ENCODE peak calls at places on chromosomes 3 and 15, in six cellular contexts. S is stomach, M is Panc1, E is AG04450, R is PC-9, D is hepatocyte. C is an unnamed sample.

GRCh38 chr15:71110800-71111565 is 4.3 kb upstream of the THSD4 start:
- DNase-seq in M (no peak), E (no peak), D (no peak), S (no peak), R (no peak), C (no peak)

GRCh38 chr3:116020495-116020894 is 397.2 kb downstream of the GAP43 start:
- DNase-seq in D (no peak), R (no peak), E (no peak), S (no peak), M (no peak), C (no peak)

GRCh38 chr3:133895208-133896001 is at the start of gene RAB6B:
- DNase-seq in S (no peak), E (no peak), D (peak; percentile 85), M (no peak), R (no peak), C (no peak)

GRCh38 chr3:137992592-137992991 is 17.4 kb upstream of the CLDN18 start:
- DNase-seq in D (no peak), E (no peak), M (no peak), S (no peak), R (no peak), C (no peak)

GRCh38 chr15:56243774-56244236 is at the start of gene RFX7:
- DNase-seq in S (peak; percentile 83), E (peak; percentile 26), M (no peak), D (peak; percentile 95), R (peak; percentile 79), C (peak; percentile 75)

GRCh38 chr15:35560895-35561294 is 14.9 kb upstream of the DPH6 start:
- DNase-seq in E (no peak), M (no peak), R (no peak), S (no peak), D (no peak), C (no peak)

GRCh38 chr3:100682056-100682853 is 27.0 kb upstream of the TFG start:
- DNase-seq in E (no peak), R (no peak), S (no peak), D (no peak), M (no peak), C (no peak)

GRCh38 chr15:37777006-37777405 is 157.4 kb upstream of the TMCO5A start:
- DNase-seq in E (no peak), D (no peak), R (no peak), M (no peak), S (no peak), C (no peak)

GRCh38 chr15:65038838-65039237 is 6.3 kb upstream of the SLC51B start:
- DNase-seq in D (no peak), R (no peak), S (no peak), M (no peak), E (no peak), C (no peak)

GRCh38 chr3:41131224-41131623 is 68.1 kb upstream of the CTNNB1 start:
- DNase-seq in R (peak; percentile 75), S (no peak), M (no peak), E (no peak), D (no peak), C (no peak)

GRCh38 chr3:16239776-16240175 is 25.0 kb downstream of the DPH3 start:
- DNase-seq in D (no peak), E (no peak), R (no peak), M (no peak), S (no peak), C (no peak)

GRCh38 chr3:128497305-128498126 is 4.5 kb upstream of the GATA2 start:
- DNase-seq in S (peak; percentile 75), D (peak; percentile 81), R (peak; percentile 59), M (no peak), E (no peak), C (peak; percentile 47)

GRCh38 chr15:57256941-57257340 is 119.4 kb upstream of the CGNL1 start:
- DNase-seq in D (no peak), R (no peak), S (no peak), E (no peak), M (no peak), C (no peak)

GRCh38 chr15:55587321-55588069 is 650 bp downstream of the PYGO1 start:
- DNase-seq in S (no peak), R (peak; percentile 30), E (no peak), D (peak; percentile 63), M (no peak), C (no peak)

GRCh38 chr3:119352863-119353527 is 58.8 kb downstream of the ARHGAP31 start:
- DNase-seq in S (no peak), R (no peak), E (peak; percentile 51), D (peak; percentile 50), M (no peak), C (no peak)

GRCh38 chr3:141333796-141334626 is 34.3 kb upstream of the ZBTB38 start:
- DNase-seq in S (no peak), E (no peak), M (no peak), D (no peak), R (no peak), C (no peak)
- H3K4me3 ChIP-seq in S (no peak overlapping the region), E (no peak overlapping the region), M (no peak overlapping the region), D (no peak overlapping the region), R (no peak overlapping the region), C (no peak overlapping the region)

DNA sequence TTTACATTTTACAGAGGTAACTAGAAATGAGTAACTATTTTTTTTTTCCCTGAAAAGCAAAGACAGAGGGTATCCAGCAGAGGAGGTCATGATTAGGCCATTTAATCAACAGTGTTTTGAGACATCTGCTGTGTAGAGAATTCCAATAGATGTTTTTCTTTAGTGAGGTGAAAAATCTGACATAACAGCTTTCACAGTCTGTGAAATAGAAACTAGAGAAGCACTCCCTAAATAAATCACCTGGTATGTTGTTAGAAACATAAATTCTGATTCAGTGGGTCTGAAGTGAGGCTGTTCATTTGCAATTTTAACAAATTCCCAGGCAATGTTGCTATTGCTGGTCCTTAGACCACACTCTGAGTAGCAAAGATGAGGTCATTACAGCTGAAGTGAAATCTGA is 329.2 kb upstream of the LRRC3B start:
- DNase-seq in R (no peak), M (no peak), D (no peak), S (no peak), E (no peak), C (no peak)
- H3K9me3 ChIP-seq in R (no peaks in the 10 kb centered on the region), M (no peaks in the 10 kb centered on the region), D (no peaks in the 10 kb centered on the region), S (no peaks in the 10 kb centered on the region), E (no peaks in the 10 kb centered on the region), C (no peaks in the 10 kb centered on the region)

GRCh38 chr3:45475145-45475544 is 86.8 kb downstream of the LARS2 start:
- DNase-seq in R (no peak), S (no peak), M (no peak), E (no peak), D (no peak), C (no peak)

GRCh38 chr3:45477026-45477725 is 88.8 kb downstream of the LARS2 start:
- DNase-seq in S (no peak), D (no peak), R (no peak), E (no peak), M (no peak), C (no peak)

GRCh38 chr3:45477838-45478237 is 89.5 kb downstream of the LARS2 start:
- DNase-seq in M (no peak), R (no peak), S (no peak), D (no peak), E (no peak), C (no peak)

GRCh38 chr3:45472795-45473194 is 84.4 kb downstream of the LARS2 start:
- DNase-seq in E (no peak), D (no peak), R (no peak), S (no peak), M (no peak), C (no peak)

GRCh38 chr3:45473841-45474240 is 85.5 kb downstream of the LARS2 start:
- DNase-seq in S (no peak), E (no peak), M (no peak), R (no peak), D (no peak), C (no peak)
- H3K27ac ChIP-seq in S (no peak overlapping the region), E (no peak overlapping the region), M (no peak overlapping the region), R (no peak overlapping the region), D (no peak overlapping the region), C (no peak overlapping the region)

GRCh38 chr3:171162986-171163723 is 136.6 kb upstream of the SLC2A2 start:
- DNase-seq in S (no peak), R (no peak), E (no peak), D (no peak), M (no peak), C (peak; percentile 78)
- H3K4me3 ChIP-seq in S (no peak overlapping the region), R (no peak overlapping the region), E (no peak overlapping the region), D (no peak overlapping the region), M (no peak overlapping the region), C (no peak overlapping the region)

GRCh38 chr15:61974759-61975158 is 85.5 kb downstream of the VPS13C start:
- DNase-seq in E (no peak), S (no peak), R (no peak), D (no peak), M (peak; percentile 5), C (no peak)

GRCh38 chr15:61978225-61978624 is 82.0 kb downstream of the VPS13C start:
- DNase-seq in D (no peak), M (no peak), E (no peak), S (no peak), R (no peak), C (no peak)

GRCh38 chr15:61974118-61974517 is 86.1 kb downstream of the VPS13C start:
- DNase-seq in M (no peak), E (no peak), S (no peak), D (no peak), R (no peak), C (no peak)
- H3K9me3 ChIP-seq in M (no peaks in the 10 kb centered on the region), E (no peaks in the 10 kb centered on the region), S (no peaks in the 10 kb centered on the region), D (no peaks in the 10 kb centered on the region), R (no peaks in the 10 kb centered on the region), C (no peaks in the 10 kb centered on the region)